ENCODE peak calls at places on chromosomes 6 and 20, in five cellular contexts. One of them, this sample, is unnamed.
A peak's percentile ranks its signal among the peaks of the same experiment; 100 is the strongest.

GRCh38 chr6:140001005-140001404 is 626.6 kb upstream of the CITED2 start:
- DNase-seq in MM.1S: no peak
- DNase-seq in GM23248: peak; percentile 8
- DNase-seq in OCI-LY7: no peak
- DNase-seq in hepatocyte: no peak
- DNase-seq in this sample: no peak

GRCh38 chr6:90770778-90771177 is 183.9 kb upstream of the MAP3K7 start:
- DNase-seq in MM.1S: no peak
- DNase-seq in GM23248: no peak
- DNase-seq in OCI-LY7: no peak
- DNase-seq in hepatocyte: no peak
- DNase-seq in this sample: no peak

GRCh38 chr6:25324076-25324762 is 45.0 kb downstream of the CARMIL1 start:
- DNase-seq in MM.1S: no peak
- DNase-seq in GM23248: peak; percentile 27
- DNase-seq in OCI-LY7: no peak
- DNase-seq in hepatocyte: no peak
- DNase-seq in this sample: no peak

GRCh38 chr6:131949909-131950766 is 1.0 kb downstream of the CCN2 start:
- DNase-seq in MM.1S: peak; percentile 56
- DNase-seq in GM23248: peak; percentile 95
- DNase-seq in OCI-LY7: no peak
- DNase-seq in hepatocyte: peak; percentile 88
- DNase-seq in this sample: peak; percentile 87

GRCh38 chr20:41203660-41204059 is 66.3 kb downstream of the PLCG1 start:
- DNase-seq in MM.1S: no peak
- DNase-seq in GM23248: no peak
- DNase-seq in OCI-LY7: no peak
- DNase-seq in hepatocyte: no peak
- DNase-seq in this sample: no peak

GRCh38 chr20:50392138-50392866 is 117.9 kb upstream of the PTPN1 start:
- DNase-seq in MM.1S: no peak
- DNase-seq in GM23248: no peak
- DNase-seq in OCI-LY7: no peak
- DNase-seq in hepatocyte: no peak
- DNase-seq in this sample: no peak

GRCh38 chr6:146028250-146028789 is 542 bp upstream of the GRM1 start:
- DNase-seq in MM.1S: peak; percentile 20
- DNase-seq in GM23248: peak; percentile 74
- DNase-seq in OCI-LY7: no peak
- DNase-seq in hepatocyte: peak; percentile 83
- DNase-seq in this sample: peak; percentile 25

GRCh38 chr6:34196116-34196832 is 40.4 kb upstream of the HMGA1 start:
- DNase-seq in MM.1S: peak; percentile 57
- DNase-seq in GM23248: peak; percentile 80
- DNase-seq in OCI-LY7: peak; percentile 79
- DNase-seq in hepatocyte: peak; percentile 86
- DNase-seq in this sample: peak; percentile 25

GRCh38 chr6:41071501-41071922 is 644 bp downstream of the OARD1 start:
- DNase-seq in MM.1S: peak; percentile 72
- DNase-seq in GM23248: no peak
- DNase-seq in OCI-LY7: peak; percentile 79
- DNase-seq in hepatocyte: no peak
- DNase-seq in this sample: no peak

DNA sequence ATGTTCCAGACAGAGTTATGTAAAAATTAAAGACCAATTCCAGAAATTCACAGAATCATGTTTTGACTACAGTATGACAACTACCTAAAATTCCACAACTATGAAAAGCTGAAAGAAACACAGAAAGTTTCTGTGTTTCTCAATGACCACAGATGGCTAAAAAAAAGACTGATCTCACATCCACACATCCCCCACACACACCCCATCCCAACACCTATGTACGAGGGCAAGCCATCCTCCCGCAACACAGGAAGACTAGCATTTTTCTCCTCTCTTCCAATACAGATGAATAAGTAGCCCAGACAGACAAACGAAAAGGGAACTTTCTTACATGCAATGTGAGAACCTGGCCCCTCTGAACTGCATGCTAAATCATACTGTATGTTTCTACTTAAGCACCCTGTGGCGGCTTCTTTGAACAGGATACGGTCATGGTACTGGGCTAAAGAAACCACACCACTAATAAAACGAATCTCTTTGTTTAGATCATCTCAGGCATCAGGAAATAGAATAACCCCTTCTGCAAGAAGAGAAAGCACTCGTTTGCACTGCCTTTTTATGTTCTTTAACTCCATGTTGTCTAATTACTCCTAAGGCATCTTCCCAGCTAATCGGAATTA is 116.2 kb downstream of the GMDS start:
- DNase-seq in MM.1S: no peak
- DNase-seq in GM23248: no peak
- DNase-seq in OCI-LY7: no peak
- DNase-seq in hepatocyte: no peak
- DNase-seq in this sample: no peak
- H3K79me2 ChIP-seq in MM.1S: no peaks in the 10 kb centered on the region
- H3K79me2 ChIP-seq in GM23248: no peaks in the 10 kb centered on the region
- H3K79me2 ChIP-seq in OCI-LY7: no peaks in the 10 kb centered on the region
- H3K79me2 ChIP-seq in hepatocyte: no peaks in the 10 kb centered on the region
- H3K79me2 ChIP-seq in this sample: no peaks in the 10 kb centered on the region

GRCh38 chr20:48702388-48703041 is 125.3 kb downstream of the PREX1 start:
- DNase-seq in MM.1S: no peak
- DNase-seq in GM23248: no peak
- DNase-seq in OCI-LY7: no peak
- DNase-seq in hepatocyte: no peak
- DNase-seq in this sample: no peak
- H3K4me2 ChIP-seq in MM.1S: no peak overlapping the region
- H3K4me2 ChIP-seq in GM23248: no peak overlapping the region
- H3K4me2 ChIP-seq in OCI-LY7: no peak overlapping the region
- H3K4me2 ChIP-seq in hepatocyte: no peak overlapping the region
- H3K4me2 ChIP-seq in this sample: no peak overlapping the region

GRCh38 chr20:46682063-46682821 is 7.0 kb downstream of the TP53RK start:
- DNase-seq in MM.1S: no peak
- DNase-seq in GM23248: no peak
- DNase-seq in OCI-LY7: no peak
- DNase-seq in hepatocyte: no peak
- DNase-seq in this sample: no peak

GRCh38 chr20:46683068-46683477 is 6.2 kb downstream of the TP53RK start:
- DNase-seq in MM.1S: no peak
- DNase-seq in GM23248: no peak
- DNase-seq in OCI-LY7: no peak
- DNase-seq in hepatocyte: no peak
- DNase-seq in this sample: no peak

GRCh38 chr20:46678516-46678915 is 10.7 kb downstream of the TP53RK start:
- DNase-seq in MM.1S: no peak
- DNase-seq in GM23248: no peak
- DNase-seq in OCI-LY7: no peak
- DNase-seq in hepatocyte: no peak
- DNase-seq in this sample: no peak

GRCh38 chr20:46681032-46681854 is 8.0 kb downstream of the TP53RK start:
- DNase-seq in MM.1S: peak; percentile 74
- DNase-seq in GM23248: peak; percentile 52
- DNase-seq in OCI-LY7: peak; percentile 67
- DNase-seq in hepatocyte: peak; percentile 77
- DNase-seq in this sample: no peak

DNA sequence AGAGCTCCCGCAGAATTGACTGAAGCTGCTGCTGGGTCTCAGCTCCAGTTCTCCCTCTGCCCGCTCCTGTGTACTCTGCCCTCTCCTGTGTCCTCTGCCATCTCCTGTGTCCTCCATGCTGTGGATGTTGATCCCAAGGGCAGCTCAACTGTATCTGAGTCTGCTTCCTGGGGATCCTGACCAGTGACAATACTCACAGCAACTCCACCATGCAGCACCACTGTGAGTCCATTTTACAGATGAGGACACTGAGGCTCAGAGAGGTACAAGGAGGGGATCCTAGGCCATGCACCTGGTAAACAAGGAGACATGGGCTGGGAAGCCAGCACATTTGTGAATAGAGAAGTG is 8.6 kb downstream of the TP53RK start:
- DNase-seq in MM.1S: no peak
- DNase-seq in GM23248: no peak
- DNase-seq in OCI-LY7: no peak
- DNase-seq in hepatocyte: no peak
- DNase-seq in this sample: no peak
- H3K79me2 ChIP-seq in MM.1S: peaks cover 20% of the 10 kb centered on the region
- H3K79me2 ChIP-seq in GM23248: peaks cover 36% of the 10 kb centered on the region
- H3K79me2 ChIP-seq in OCI-LY7: peaks cover 13% of the 10 kb centered on the region
- H3K79me2 ChIP-seq in hepatocyte: peaks cover 32% of the 10 kb centered on the region
- H3K79me2 ChIP-seq in this sample: peaks cover 37% of the 10 kb centered on the region

GRCh38 chr6:7697820-7698623 is 27.9 kb upstream of the BMP6 start:
- DNase-seq in MM.1S: no peak
- DNase-seq in GM23248: peak; percentile 95
- DNase-seq in OCI-LY7: no peak
- DNase-seq in hepatocyte: peak; percentile 55
- DNase-seq in this sample: peak; percentile 89
- H3K4me2 ChIP-seq in MM.1S: no peak overlapping the region
- H3K4me2 ChIP-seq in GM23248: peak overlapping the region; percentile 67
- H3K4me2 ChIP-seq in OCI-LY7: peak overlapping the region; percentile 35
- H3K4me2 ChIP-seq in hepatocyte: peak overlapping the region; percentile 63
- H3K4me2 ChIP-seq in this sample: peak overlapping the region; percentile 74

GRCh38 chr6:31669676-31670075 is at the start of gene LY6G5B:
- DNase-seq in MM.1S: no peak
- DNase-seq in GM23248: no peak
- DNase-seq in OCI-LY7: no peak
- DNase-seq in hepatocyte: no peak
- DNase-seq in this sample: no peak
- H3K79me2 ChIP-seq in MM.1S: peaks cover 44% of the 10 kb centered on the region
- H3K79me2 ChIP-seq in GM23248: peaks cover 49% of the 10 kb centered on the region
- H3K79me2 ChIP-seq in OCI-LY7: peaks cover 30% of the 10 kb centered on the region
- H3K79me2 ChIP-seq in hepatocyte: peaks cover 30% of the 10 kb centered on the region
- H3K79me2 ChIP-seq in this sample: peaks cover 55% of the 10 kb centered on the region

DNA sequence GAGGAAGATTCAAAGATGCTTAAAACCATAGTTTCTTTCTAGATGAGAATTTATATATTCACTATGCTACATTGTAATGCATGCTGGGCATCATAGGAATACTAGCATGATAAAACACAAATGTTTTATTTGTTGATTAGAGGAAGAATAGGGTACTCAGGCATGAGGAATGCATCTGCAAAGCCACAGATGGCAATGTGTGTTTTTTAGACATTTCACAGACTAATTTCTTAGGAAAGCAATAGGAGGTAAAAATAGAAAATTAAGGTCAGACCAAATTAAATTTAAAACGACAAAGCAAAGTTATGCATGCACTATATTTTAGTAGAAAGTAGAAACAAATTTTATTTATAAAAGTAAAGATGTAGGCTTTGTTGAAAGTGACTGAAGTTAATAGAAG is 2.1 kb downstream of the TTK start:
- DNase-seq in MM.1S: no peak
- DNase-seq in GM23248: no peak
- DNase-seq in OCI-LY7: no peak
- DNase-seq in hepatocyte: no peak
- DNase-seq in this sample: no peak
- H3K4me2 ChIP-seq in MM.1S: no peak overlapping the region
- H3K4me2 ChIP-seq in GM23248: no peak overlapping the region
- H3K4me2 ChIP-seq in OCI-LY7: peak overlapping the region; percentile 92
- H3K4me2 ChIP-seq in hepatocyte: no peak overlapping the region
- H3K4me2 ChIP-seq in this sample: no peak overlapping the region

This sample was measured in astrocyte.